ENCODE peak calls at places on chromosomes 3 and 15, in seven cellular contexts. Y is lower lobe of right lung, H is NCI-H1436 treated with DMSO at 0.1 percent for 48 hours, S is cerebellum, G is NCI-H2107, X is heart right ventricle, L is HCT116. P is an unnamed sample.

GRCh38 chr3:181969925-181970324 is 258.2 kb downstream of the SOX2 start:
- DNase-seq in Y (no peak), H (no peak), S (no peak), G (no peak), X (no peak), L (no peak), P (no peak)

GRCh38 chr3:46314517-46314916 is 39.4 kb upstream of the CCR2 start:
- DNase-seq in Y (no peak), H (no peak), S (no peak), G (no peak), X (no peak), L (no peak), P (no peak)

GRCh38 chr3:86914651-86915050 is 76.3 kb downstream of the VGLL3 start:
- DNase-seq in Y (no peak), H (no peak), S (no peak), G (no peak), X (no peak), L (no peak), P (no peak)

GRCh38 chr3:43726511-43726910 is 35.8 kb downstream of the ABHD5 start:
- DNase-seq in Y (no peak), H (no peak), S (no peak), G (no peak), X (no peak), L (no peak), P (no peak)

GRCh38 chr15:96416934-96417759 is 86.6 kb downstream of the NR2F2 start:
- DNase-seq in Y (no peak), H (no peak), S (no peak), G (no peak), X (no peak), L (no peak), P (no peak)

GRCh38 chr3:45976191-45977091 is 19.2 kb downstream of the FYCO1 start:
- DNase-seq in Y (no peak), H (no peak), S (no peak), G (no peak), X (no peak), L (no peak), P (no peak)

GRCh38 chr15:58628206-58629057 is 121.1 kb downstream of the ADAM10 start:
- DNase-seq in Y (no peak), H (no peak), S (no peak), G (no peak), X (no peak), L (no peak), P (no peak)

GRCh38 chr3:150223568-150223967 is 184.5 kb upstream of the TSC22D2 start:
- DNase-seq in Y (no peak), H (no peak), S (no peak), G (no peak), X (no peak), L (no peak), P (no peak)

GRCh38 chr15:67025719-67026118 is 39.7 kb upstream of the SMAD3 start:
- DNase-seq in Y (no peak), H (no peak), S (no peak), G (no peak), X (peak), L (no peak), P (no peak)

GRCh38 chr3:151440940-151441339 is 19.9 kb downstream of the IGSF10 start:
- DNase-seq in Y (no peak), H (no peak), S (no peak), G (no peak), X (no peak), L (no peak), P (no peak)

GRCh38 chr3:182794806-182795369 is 1.6 kb downstream of the ATP11B start:
- DNase-seq in Y (no peak), H (no peak), S (no peak), G (no peak), X (no peak), L (no peak), P (no peak)

GRCh38 chr3:139284221-139284620 is 59.6 kb upstream of the MRPS22 start:
- DNase-seq in Y (no peak), H (no peak), S (no peak), G (no peak), X (no peak), L (no peak), P (peak)

GRCh38 chr3:26964836-26965235 is 342.3 kb downstream of the LRRC3B start:
- DNase-seq in Y (no peak), H (no peak), S (no peak), G (no peak), X (no peak), L (no peak), P (no peak)

GRCh38 chr3:61780455-61781239 is 219.3 kb downstream of the PTPRG start:
- DNase-seq in Y (no peak), H (no peak), S (no peak), G (no peak), X (no peak), L (no peak), P (no peak)

GRCh38 chr3:119099785-119100184 is 46.2 kb upstream of the TEX55 start:
- DNase-seq in Y (no peak), H (no peak), S (no peak), G (no peak), X (no peak), L (no peak), P (no peak)

GRCh38 chr3:122674339-122674738 is 6.3 kb upstream of the PARP14 start:
- DNase-seq in Y (no peak), H (no peak), S (no peak), G (no peak), X (no peak), L (no peak), P (no peak)

GRCh38 chr3:61821823-61822251 is 260.5 kb downstream of the PTPRG start:
- DNase-seq in Y (no peak), H (no peak), S (no peak), G (no peak), X (no peak), L (no peak), P (no peak)

GRCh38 chr3:25582242-25582641 is 82.5 kb downstream of the TOP2B start:
- DNase-seq in Y (no peak), H (no peak), S (no peak), G (no peak), X (no peak), L (no peak), P (no peak)

GRCh38 chr15:64453689-64454037 is 6.7 kb upstream of the ZNF609 start:
- DNase-seq in Y (no peak), H (no peak), S (no peak), G (no peak), X (no peak), L (no peak), P (no peak)

GRCh38 chr15:101773496-101774100 is 29.7 kb upstream of the OR4F6 start:
- DNase-seq in Y (no peak), H (no peak), S (no peak), G (no peak), X (no peak), L (peak), P (no peak)

GRCh38 chr15:71646767-71647478 is 163.4 kb upstream of the NR2E3 start:
- DNase-seq in Y (no peak), H (no peak), S (no peak), G (no peak), X (no peak), L (no peak), P (no peak)

GRCh38 chr15:67838789-67839332 is 984 bp downstream of the RNU6-1 start:
- DNase-seq in Y (peak), H (no peak), S (peak), G (no peak), X (no peak), L (no peak), P (peak)

GRCh38 chr3:138947303-138948121 is 495 bp downstream of the FOXL2NB start:
- DNase-seq in Y (no peak), H (no peak), S (no peak), G (no peak), X (no peak), L (no peak), P (no peak)

GRCh38 chr15:88861621-88862020 is 33.7 kb downstream of the HAPLN3 start:
- DNase-seq in Y (no peak), H (no peak), S (no peak), G (no peak), X (no peak), L (no peak), P (no peak)

GRCh38 chr3:191353022-191353777 is 22.9 kb upstream of the UTS2B start:
- DNase-seq in Y (no peak), H (no peak), S (no peak), G (no peak), X (no peak), L (no peak), P (no peak)

GRCh38 chr3:154181127-154181691 is 60.0 kb downstream of the ARHGEF26 start:
- DNase-seq in Y (no peak), H (no peak), S (no peak), G (no peak), X (no peak), L (no peak), P (no peak)

GRCh38 chr3:79284781-79285180 is 483.0 kb downstream of the ROBO1 start:
- DNase-seq in Y (no peak), H (no peak), S (no peak), G (no peak), X (no peak), L (no peak), P (no peak)

GRCh38 chr3:13012228-13012691 is 61.0 kb downstream of the IQSEC1 start:
- DNase-seq in Y (peak), H (no peak), S (no peak), G (no peak), X (peak), L (no peak), P (no peak)

GRCh38 chr3:169836058-169836941 is 23.6 kb upstream of the LRRC34 start:
- DNase-seq in Y (no peak), H (no peak), S (no peak), G (no peak), X (no peak), L (no peak), P (no peak)

GRCh38 chr15:62567501-62567900 is 402.4 kb upstream of the C2CD4B start:
- DNase-seq in Y (no peak), H (no peak), S (no peak), G (no peak), X (no peak), L (no peak), P (no peak)

GRCh38 chr3:24923565-24923964 is 428.9 kb upstream of the THRB start:
- DNase-seq in Y (no peak), H (no peak), S (no peak), G (no peak), X (no peak), L (no peak), P (no peak)

P was measured in occipital lobe.